ENCODE peak calls at places on chromosomes 5 and 9, in nine cellular contexts. One of them, this sample, is unnamed.

GRCh38 chr9:86099695-86100364 is 472 bp upstream of the GOLM1 start:
- DNase-seq in BJ: no peak
- DNase-seq in CD8-positive, alpha-beta T cell: no peak
- DNase-seq in OCI-LY7: no peak
- DNase-seq in hepatocyte: peak; percentile 76
- DNase-seq in neural progenitor cell: peak; percentile 56
- DNase-seq in body of pancreas: peak; percentile 59
- DNase-seq in A549: peak; percentile 83
- DNase-seq in uterus: peak; percentile 57
- DNase-seq in this sample: peak; percentile 14

GRCh38 chr5:98773464-98774191 is at the start of gene RGMB:
- DNase-seq in BJ: peak; percentile 96
- DNase-seq in CD8-positive, alpha-beta T cell: peak; percentile 85
- DNase-seq in OCI-LY7: peak; percentile 95
- DNase-seq in hepatocyte: peak; percentile 98
- DNase-seq in neural progenitor cell: peak; percentile 99
- DNase-seq in body of pancreas: peak; percentile 99
- DNase-seq in A549: peak; percentile 99
- DNase-seq in uterus: peak; percentile 97
- DNase-seq in this sample: peak; percentile 98

GRCh38 chr5:73719616-73720015 is 93.6 kb downstream of the ARHGEF28 start:
- DNase-seq in BJ: no peak
- DNase-seq in CD8-positive, alpha-beta T cell: no peak
- DNase-seq in OCI-LY7: no peak
- DNase-seq in hepatocyte: no peak
- DNase-seq in neural progenitor cell: no peak
- DNase-seq in body of pancreas: no peak
- DNase-seq in A549: no peak
- DNase-seq in uterus: no peak
- DNase-seq in this sample: no peak

GRCh38 chr9:105172393-105172792 is 72.1 kb upstream of the SLC44A1 start:
- DNase-seq in BJ: no peak
- DNase-seq in CD8-positive, alpha-beta T cell: no peak
- DNase-seq in OCI-LY7: no peak
- DNase-seq in hepatocyte: no peak
- DNase-seq in neural progenitor cell: no peak
- DNase-seq in body of pancreas: no peak
- DNase-seq in A549: no peak
- DNase-seq in uterus: no peak
- DNase-seq in this sample: no peak

GRCh38 chr9:110266786-110267185 is 10.5 kb upstream of the TXN start:
- DNase-seq in BJ: no peak
- DNase-seq in CD8-positive, alpha-beta T cell: no peak
- DNase-seq in OCI-LY7: no peak
- DNase-seq in hepatocyte: no peak
- DNase-seq in neural progenitor cell: no peak
- DNase-seq in body of pancreas: no peak
- DNase-seq in A549: no peak
- DNase-seq in uterus: no peak
- DNase-seq in this sample: no peak

GRCh38 chr5:173396311-173396993 is 68.2 kb upstream of the STC2 start:
- DNase-seq in BJ: no peak
- DNase-seq in CD8-positive, alpha-beta T cell: no peak
- DNase-seq in OCI-LY7: no peak
- DNase-seq in hepatocyte: no peak
- DNase-seq in neural progenitor cell: peak; percentile 67
- DNase-seq in body of pancreas: no peak
- DNase-seq in A549: peak; percentile 20
- DNase-seq in uterus: no peak
- DNase-seq in this sample: no peak

GRCh38 chr5:180399391-180399790 is 46.3 kb upstream of the GFPT2 start:
- DNase-seq in BJ: no peak
- DNase-seq in CD8-positive, alpha-beta T cell: no peak
- DNase-seq in OCI-LY7: no peak
- DNase-seq in hepatocyte: no peak
- DNase-seq in neural progenitor cell: no peak
- DNase-seq in body of pancreas: no peak
- DNase-seq in A549: no peak
- DNase-seq in uterus: peak; percentile 52
- DNase-seq in this sample: no peak

GRCh38 chr5:142235870-142236672 is 88.8 kb downstream of the SPRY4 start:
- DNase-seq in BJ: no peak
- DNase-seq in CD8-positive, alpha-beta T cell: no peak
- DNase-seq in OCI-LY7: no peak
- DNase-seq in hepatocyte: no peak
- DNase-seq in neural progenitor cell: peak; percentile 40
- DNase-seq in body of pancreas: no peak
- DNase-seq in A549: no peak
- DNase-seq in uterus: no peak
- DNase-seq in this sample: no peak

GRCh38 chr5:115961413-115962238 is 649 bp upstream of the LVRN start:
- DNase-seq in BJ: no peak
- DNase-seq in CD8-positive, alpha-beta T cell: no peak
- DNase-seq in OCI-LY7: no peak
- DNase-seq in hepatocyte: no peak
- DNase-seq in neural progenitor cell: peak; percentile 34
- DNase-seq in body of pancreas: no peak
- DNase-seq in A549: no peak
- DNase-seq in uterus: no peak
- DNase-seq in this sample: no peak

GRCh38 chr9:106784076-106784475 is 78.9 kb upstream of the ZNF462 start:
- DNase-seq in BJ: no peak
- DNase-seq in CD8-positive, alpha-beta T cell: no peak
- DNase-seq in OCI-LY7: no peak
- DNase-seq in hepatocyte: no peak
- DNase-seq in neural progenitor cell: peak; percentile 15
- DNase-seq in body of pancreas: no peak
- DNase-seq in A549: no peak
- DNase-seq in uterus: no peak
- DNase-seq in this sample: no peak

GRCh38 chr5:115986358-115986757 is 24.1 kb downstream of the LVRN start:
- DNase-seq in BJ: no peak
- DNase-seq in CD8-positive, alpha-beta T cell: no peak
- DNase-seq in OCI-LY7: no peak
- DNase-seq in hepatocyte: no peak
- DNase-seq in neural progenitor cell: no peak
- DNase-seq in body of pancreas: no peak
- DNase-seq in A549: no peak
- DNase-seq in uterus: no peak
- DNase-seq in this sample: no peak

GRCh38 chr5:102796481-102796880 is 41.4 kb downstream of the PAM start:
- DNase-seq in BJ: no peak
- DNase-seq in CD8-positive, alpha-beta T cell: no peak
- DNase-seq in OCI-LY7: no peak
- DNase-seq in hepatocyte: no peak
- DNase-seq in neural progenitor cell: no peak
- DNase-seq in body of pancreas: no peak
- DNase-seq in A549: no peak
- DNase-seq in uterus: no peak
- DNase-seq in this sample: no peak

DNA sequence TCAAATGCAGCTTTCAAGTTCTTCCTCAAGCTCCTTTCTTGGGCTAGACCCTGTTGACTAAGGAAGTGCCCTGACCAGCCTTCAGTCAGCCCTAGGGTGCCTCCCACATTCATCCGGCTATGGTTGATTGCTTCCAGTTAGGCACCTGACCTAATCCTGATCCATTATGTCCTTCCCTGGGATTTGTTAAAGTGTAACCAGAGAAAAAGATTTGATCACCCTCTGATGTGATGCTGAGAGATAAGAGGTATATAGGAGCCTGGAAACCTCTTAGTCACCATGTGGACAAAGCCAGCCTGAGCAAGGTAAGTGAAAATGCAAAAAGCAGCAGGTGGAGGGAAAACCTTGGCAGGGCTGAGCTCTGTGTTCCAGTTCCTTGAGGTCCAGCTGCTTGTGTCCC is 178.8 kb upstream of the ERCC6L2 start:
- DNase-seq in BJ: no peak
- DNase-seq in CD8-positive, alpha-beta T cell: no peak
- DNase-seq in OCI-LY7: no peak
- DNase-seq in hepatocyte: peak; percentile 58
- DNase-seq in neural progenitor cell: no peak
- DNase-seq in body of pancreas: peak; percentile 11
- DNase-seq in A549: no peak
- DNase-seq in uterus: no peak
- DNase-seq in this sample: no peak
- H3K4me3 ChIP-seq in BJ: no peak overlapping the region
- H3K4me3 ChIP-seq in CD8-positive, alpha-beta T cell: no peak overlapping the region
- H3K4me3 ChIP-seq in OCI-LY7: no peak overlapping the region
- H3K4me3 ChIP-seq in hepatocyte: no peak overlapping the region
- H3K4me3 ChIP-seq in neural progenitor cell: no peak overlapping the region
- H3K4me3 ChIP-seq in body of pancreas: no peak overlapping the region
- H3K4me3 ChIP-seq in A549: no peak overlapping the region
- H3K4me3 ChIP-seq in uterus: no peak overlapping the region
- H3K4me3 ChIP-seq in this sample: no peak overlapping the region

GRCh38 chr9:113853333-113853732 is 22.8 kb upstream of the ZNF618 start:
- DNase-seq in BJ: no peak
- DNase-seq in CD8-positive, alpha-beta T cell: no peak
- DNase-seq in OCI-LY7: peak; percentile 24
- DNase-seq in hepatocyte: no peak
- DNase-seq in neural progenitor cell: peak; percentile 54
- DNase-seq in body of pancreas: peak; percentile 51
- DNase-seq in A549: peak; percentile 22
- DNase-seq in uterus: no peak
- DNase-seq in this sample: peak; percentile 13
- TF ChIP-seq CTCF in BJ: peak; percentile 56
- TF ChIP-seq CTCF in CD8-positive, alpha-beta T cell: no peak
- TF ChIP-seq CTCF in OCI-LY7: peak; percentile 71
- TF ChIP-seq CTCF in hepatocyte: peak; percentile 25
- TF ChIP-seq CTCF in neural progenitor cell: peak; percentile 69
- TF ChIP-seq CTCF in body of pancreas: peak; percentile 50
- TF ChIP-seq CTCF in A549: no peak
- TF ChIP-seq CTCF in uterus: no peak
- TF ChIP-seq CTCF in this sample: peak; percentile 44

GRCh38 chr5:4095918-4096630 is 500.4 kb downstream of the IRX1 start:
- DNase-seq in BJ: no peak
- DNase-seq in CD8-positive, alpha-beta T cell: no peak
- DNase-seq in OCI-LY7: no peak
- DNase-seq in hepatocyte: no peak
- DNase-seq in neural progenitor cell: peak; percentile 23
- DNase-seq in body of pancreas: no peak
- DNase-seq in A549: no peak
- DNase-seq in uterus: no peak
- DNase-seq in this sample: no peak
- H3K4me3 ChIP-seq in BJ: no peak overlapping the region
- H3K4me3 ChIP-seq in CD8-positive, alpha-beta T cell: no peak overlapping the region
- H3K4me3 ChIP-seq in OCI-LY7: no peak overlapping the region
- H3K4me3 ChIP-seq in hepatocyte: no peak overlapping the region
- H3K4me3 ChIP-seq in neural progenitor cell: no peak overlapping the region
- H3K4me3 ChIP-seq in body of pancreas: no peak overlapping the region
- H3K4me3 ChIP-seq in A549: no peak overlapping the region
- H3K4me3 ChIP-seq in uterus: no peak overlapping the region
- H3K4me3 ChIP-seq in this sample: no peak overlapping the region

GRCh38 chr5:89330087-89330486 is 447.1 kb upstream of the MEF2C start:
- DNase-seq in BJ: no peak
- DNase-seq in CD8-positive, alpha-beta T cell: no peak
- DNase-seq in OCI-LY7: no peak
- DNase-seq in hepatocyte: no peak
- DNase-seq in neural progenitor cell: no peak
- DNase-seq in body of pancreas: no peak
- DNase-seq in A549: no peak
- DNase-seq in uterus: no peak
- DNase-seq in this sample: no peak
- TF ChIP-seq CTCF in BJ: no peak
- TF ChIP-seq CTCF in CD8-positive, alpha-beta T cell: no peak
- TF ChIP-seq CTCF in OCI-LY7: no peak
- TF ChIP-seq CTCF in hepatocyte: no peak
- TF ChIP-seq CTCF in neural progenitor cell: no peak
- TF ChIP-seq CTCF in body of pancreas: no peak
- TF ChIP-seq CTCF in A549: no peak
- TF ChIP-seq CTCF in uterus: no peak
- TF ChIP-seq CTCF in this sample: no peak

GRCh38 chr5:118561235-118561634 is 427.1 kb downstream of the DTWD2 start:
- DNase-seq in BJ: no peak
- DNase-seq in CD8-positive, alpha-beta T cell: no peak
- DNase-seq in OCI-LY7: no peak
- DNase-seq in hepatocyte: no peak
- DNase-seq in neural progenitor cell: no peak
- DNase-seq in body of pancreas: no peak
- DNase-seq in A549: no peak
- DNase-seq in uterus: no peak
- DNase-seq in this sample: no peak
- H3K4me3 ChIP-seq in BJ: no peak overlapping the region
- H3K4me3 ChIP-seq in CD8-positive, alpha-beta T cell: no peak overlapping the region
- H3K4me3 ChIP-seq in OCI-LY7: no peak overlapping the region
- H3K4me3 ChIP-seq in hepatocyte: no peak overlapping the region
- H3K4me3 ChIP-seq in neural progenitor cell: no peak overlapping the region
- H3K4me3 ChIP-seq in body of pancreas: no peak overlapping the region
- H3K4me3 ChIP-seq in A549: no peak overlapping the region
- H3K4me3 ChIP-seq in uterus: no peak overlapping the region
- H3K4me3 ChIP-seq in this sample: no peak overlapping the region

DNA sequence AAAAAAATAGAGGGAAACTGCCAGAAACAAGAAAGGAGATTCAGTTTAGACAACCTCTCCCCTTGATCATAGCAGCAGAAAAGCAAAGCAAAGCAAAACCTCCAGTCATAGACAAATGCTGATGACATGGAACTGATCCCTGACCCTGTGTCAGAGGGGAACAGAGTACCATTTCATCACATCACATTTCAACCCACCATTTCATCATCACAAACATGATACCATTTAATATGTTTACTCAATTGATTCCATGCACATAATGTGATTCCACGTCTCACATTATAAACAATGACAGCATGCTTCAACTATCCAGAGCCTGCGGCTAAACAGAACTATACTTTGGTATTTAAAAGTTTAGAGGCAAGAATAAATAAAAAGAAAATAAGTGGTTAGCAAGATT is 28.7 kb upstream of the ACOT12 start:
- DNase-seq in BJ: peak; percentile 90
- DNase-seq in CD8-positive, alpha-beta T cell: no peak
- DNase-seq in OCI-LY7: no peak
- DNase-seq in hepatocyte: peak; percentile 23
- DNase-seq in neural progenitor cell: no peak
- DNase-seq in body of pancreas: no peak
- DNase-seq in A549: peak; percentile 69
- DNase-seq in uterus: no peak
- DNase-seq in this sample: no peak
- TF ChIP-seq CTCF in BJ: no peak
- TF ChIP-seq CTCF in CD8-positive, alpha-beta T cell: no peak
- TF ChIP-seq CTCF in OCI-LY7: no peak
- TF ChIP-seq CTCF in hepatocyte: no peak
- TF ChIP-seq CTCF in neural progenitor cell: no peak
- TF ChIP-seq CTCF in body of pancreas: no peak
- TF ChIP-seq CTCF in A549: no peak
- TF ChIP-seq CTCF in uterus: no peak
- TF ChIP-seq CTCF in this sample: no peak